ENCODE peak calls at places on chromosomes 13 and 19, in six cellular contexts. M is HCT116, H is GM12878, T is K562, E is H1, O is HepG2. Y is an unnamed sample.

GRCh38 chr13:49023441-49023840 is 47.7 kb downstream of the FNDC3A start:
- DNase-seq in T (no peak), M (peak), E (no peak), O (no peak), H (no peak), Y (no peak)

GRCh38 chr19:48520134-48520533 is 8.5 kb upstream of the LMTK3 start:
- DNase-seq in O (no peak), M (no peak), E (no peak), H (no peak), T (no peak), Y (no peak)

GRCh38 chr19:40584007-40584406 is 7.3 kb downstream of the SHKBP1 start:
- DNase-seq in H (no peak), E (no peak), O (no peak), T (no peak), M (no peak), Y (no peak)

GRCh38 chr19:19366691-19367396 is 38.6 kb upstream of the GATAD2A start:
- DNase-seq in O (peak), T (peak), E (peak), H (no peak), M (peak), Y (peak)

GRCh38 chr13:97275265-97275664 is 53.1 kb downstream of the MBNL2 start:
- DNase-seq in E (no peak), M (no peak), T (no peak), H (no peak), O (peak), Y (no peak)

GRCh38 chr13:49466240-49466914 is 22.3 kb downstream of the SETDB2 start:
- DNase-seq in M (no peak), E (no peak), H (no peak), O (peak), T (no peak), Y (no peak)

GRCh38 chr13:75231235-75231634 is 250.7 kb downstream of the TBC1D4 start:
- DNase-seq in T (no peak), E (no peak), H (no peak), O (no peak), M (no peak), Y (no peak)

GRCh38 chr19:1406496-1406817 is 929 bp upstream of the DAZAP1 start:
- DNase-seq in T (no peak), O (no peak), M (no peak), E (no peak), H (peak), Y (no peak)

GRCh38 chr13:113431171-113431570 is 22.1 kb downstream of the ADPRHL1 start:
- DNase-seq in H (no peak), T (peak), O (no peak), E (no peak), M (no peak), Y (no peak)

GRCh38 chr13:75326173-75327131 is 155.5 kb downstream of the TBC1D4 start:
- DNase-seq in T (peak), O (no peak), E (no peak), H (no peak), M (no peak), Y (no peak)

GRCh38 chr13:113410472-113411201 is 42.7 kb downstream of the ADPRHL1 start:
- DNase-seq in T (no peak), H (no peak), E (no peak), O (peak), M (peak), Y (no peak)

GRCh38 chr19:49890349-49891311 is 6.1 kb downstream of the IL4I1 start:
- DNase-seq in M (no peak), E (no peak), T (peak), H (no peak), O (no peak), Y (no peak)

GRCh38 chr13:104809483-104809882 is 1726.0 kb downstream of the EFNB2 start:
- DNase-seq in M (no peak), E (no peak), H (no peak), T (no peak), O (no peak), Y (no peak)

GRCh38 chr13:98103942-98104880 is 38.7 kb upstream of the FARP1 start:
- DNase-seq in E (no peak), T (no peak), M (no peak), H (no peak), O (peak), Y (no peak)

GRCh38 chr19:35860436-35860817 is 3.7 kb downstream of the KIRREL2 start:
- DNase-seq in O (no peak), H (no peak), E (no peak), T (no peak), M (no peak), Y (no peak)

GRCh38 chr13:78430166-78430791 is 173.1 kb downstream of the POU4F1 start:
- DNase-seq in H (no peak), O (no peak), M (no peak), T (no peak), E (no peak), Y (no peak)

GRCh38 chr19:3404324-3405260 is 38.2 kb downstream of the NFIC start:
- DNase-seq in M (no peak), O (no peak), H (no peak), E (no peak), T (no peak), Y (no peak)

GRCh38 chr13:76884571-76885202 is 1.5 kb downstream of the KCTD12 start:
- DNase-seq in M (no peak), O (no peak), T (no peak), E (no peak), H (no peak), Y (no peak)

GRCh38 chr13:105611424-105611823 is 924.0 kb downstream of the EFNB2 start:
- DNase-seq in O (no peak), E (no peak), H (no peak), T (no peak), M (no peak), Y (no peak)

GRCh38 chr13:95614641-95615245 is 29.8 kb downstream of the DZIP1 start:
- DNase-seq in T (no peak), M (no peak), H (no peak), E (no peak), O (no peak), Y (no peak)

GRCh38 chr13:23421596-23421995 is 11.9 kb downstream of the SACS start:
- DNase-seq in M (no peak), T (no peak), O (no peak), H (no peak), E (no peak), Y (no peak)

GRCh38 chr13:97600438-97601080 is 166.6 kb downstream of the RAP2A start:
- DNase-seq in M (no peak), T (no peak), E (no peak), O (peak), H (no peak), Y (peak)

DNA sequence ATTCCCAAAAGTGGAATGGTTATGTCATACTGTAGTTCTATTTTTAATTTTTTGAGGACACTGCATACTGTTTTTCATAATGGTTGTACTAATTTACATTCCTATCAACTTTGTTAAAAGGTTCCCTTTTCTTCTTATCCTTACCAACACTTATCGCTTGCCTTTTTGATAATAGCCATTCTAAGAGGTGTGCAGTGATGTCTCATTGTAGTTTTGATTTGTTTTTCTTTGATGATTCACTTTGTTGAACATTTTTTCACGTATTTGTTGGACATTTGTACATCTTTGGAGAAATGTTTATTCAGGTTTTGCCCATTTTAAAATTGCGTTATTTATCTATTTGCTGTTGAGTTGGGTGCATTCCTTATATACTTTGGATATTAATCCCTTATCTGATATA is 188.8 kb upstream of the SPRY2 start:
- DNase-seq in H (no peak), T (peak), M (no peak), O (no peak), E (no peak), Y (no peak)
- TF ChIP-seq JUND in H (no peak), T (no peak), M (no peak), O (no peak), E (no peak), Y (no peak)

GRCh38 chr13:43915451-43915850 is 35.7 kb downstream of the LACC1 start:
- DNase-seq in M (no peak), H (no peak), T (no peak), O (no peak), E (no peak), Y (no peak)
- TF ChIP-seq JUND in M (no peak), H (no peak), T (no peak), O (no peak), E (no peak), Y (no peak)

GRCh38 chr13:20441879-20442278 is 83.8 kb downstream of the CRYL1 start:
- DNase-seq in O (no peak), E (no peak), H (no peak), T (no peak), M (peak), Y (no peak)
- TF ChIP-seq JUND in O (no peak), E (no peak), H (no peak), T (no peak), M (no peak), Y (no peak)

GRCh38 chr13:44660050-44660449 is 83.9 kb upstream of the TSC22D1 start:
- DNase-seq in M (no peak), O (no peak), E (no peak), H (no peak), T (no peak), Y (no peak)
- TF ChIP-seq JUND in M (no peak), O (no peak), E (no peak), H (no peak), T (no peak), Y (no peak)

DNA sequence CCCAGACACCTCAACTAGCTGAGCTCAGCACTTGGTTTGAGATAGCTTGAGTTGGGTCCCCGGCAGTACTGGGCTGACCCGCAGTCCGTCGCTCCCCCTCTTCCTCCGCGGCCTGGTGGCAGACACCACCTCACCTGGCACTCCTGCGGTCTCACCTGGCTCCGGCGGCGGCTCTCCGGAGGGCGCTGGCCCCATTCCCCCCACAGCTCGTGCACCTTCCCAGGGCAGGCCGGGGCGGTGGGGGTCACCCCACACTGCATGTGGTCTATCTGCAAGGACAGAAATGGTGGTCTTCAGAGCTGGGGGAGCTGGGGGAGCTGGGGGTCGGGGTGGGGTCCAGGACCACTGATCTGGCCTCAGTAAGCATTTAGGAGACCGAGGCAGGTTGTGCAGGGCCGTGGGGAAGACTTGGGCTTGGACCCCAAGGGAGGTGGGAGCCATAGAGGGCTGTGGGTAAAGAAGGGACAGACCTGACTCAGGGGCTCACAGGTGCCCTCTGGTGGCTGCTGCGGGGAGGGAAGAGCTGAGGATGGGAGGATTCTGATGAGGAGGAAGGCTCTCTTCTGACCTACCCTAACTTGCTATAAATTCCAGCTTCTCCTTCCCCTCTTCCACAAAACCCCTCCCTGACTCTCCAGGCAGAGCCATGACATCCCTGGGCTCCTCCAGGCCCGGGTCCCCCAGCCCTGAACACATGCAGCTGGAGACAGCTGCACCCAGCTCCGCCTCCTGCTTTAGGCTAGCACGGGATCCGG is 6.7 kb upstream of the PLIN4 start:
- DNase-seq in T (peak), O (no peak), M (peak), E (no peak), H (no peak), Y (peak)
- TF ChIP-seq JUND in T (no peak), O (no peak), M (no peak), E (no peak), H (no peak), Y (no peak)

GRCh38 chr19:54523403-54523802 is 20.8 kb downstream of the LAIR2 start:
- DNase-seq in E (no peak), M (no peak), T (no peak), O (no peak), H (peak), Y (no peak)
- TF ChIP-seq JUND in E (no peak), M (no peak), T (no peak), O (no peak), H (no peak), Y (no peak)

DNA sequence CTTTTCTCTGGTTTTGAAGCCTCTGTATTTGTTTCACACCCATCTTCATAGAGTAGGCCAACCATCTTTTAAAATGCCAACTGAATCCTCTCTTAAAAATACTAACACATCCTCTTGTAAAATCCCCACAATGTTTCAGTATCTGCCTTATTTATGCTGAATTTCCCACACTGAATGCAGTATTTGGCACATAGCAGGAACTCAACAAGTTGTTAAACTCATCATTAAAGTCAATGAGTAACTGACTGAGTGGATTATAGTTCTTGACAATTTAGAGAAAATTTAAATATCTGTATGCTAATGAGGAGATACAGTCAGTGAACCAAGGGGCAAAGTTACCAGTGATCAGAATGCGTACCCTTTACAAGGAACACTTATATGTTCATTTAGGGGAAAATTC is 505.5 kb upstream of the PCDH9 start:
- DNase-seq in T (no peak), M (no peak), O (no peak), H (no peak), E (no peak), Y (no peak)
- TF ChIP-seq JUND in T (no peak), M (no peak), O (no peak), H (no peak), E (no peak), Y (no peak)